ENCODE peak calls at places on chromosomes 12 and 14, in four cellular contexts. O is naive thymus-derived CD4-positive, alpha-beta T cell; X is GM04504; I is HT-29. V is an unnamed sample.

GRCh38 chr14:54785111-54785777 is 117.4 kb downstream of the GCH1 start:
- DNase-seq in I (no peak), O (no peak), X (no peak), V (no peak)

GRCh38 chr14:61332658-61333029 is 11.3 kb downstream of the PRKCH start:
- DNase-seq in O (no peak), I (no peak), X (no peak), V (no peak)

GRCh38 chr14:105497671-105498429 is 6.8 kb downstream of the TEDC1 start:
- DNase-seq in I (no peak), X (no peak), O (no peak), V (no peak)

GRCh38 chr14:52923902-52924575 is 26.8 kb downstream of the FERMT2 start:
- DNase-seq in I (peak), X (no peak), O (no peak), V (no peak)

GRCh38 chr14:101962503-101962874 is 1.9 kb upstream of the DYNC1H1 start:
- DNase-seq in I (peak), O (no peak), X (peak), V (no peak)

GRCh38 chr12:1083888-1084262 is 92.9 kb downstream of the ERC1 start:
- DNase-seq in X (peak), I (peak), O (no peak), V (no peak)

GRCh38 chr12:1993341-1993740 is 10.9 kb downstream of the DCP1B start:
- DNase-seq in O (no peak), X (peak), I (no peak), V (no peak)

GRCh38 chr12:116551952-116552749 is 7.0 kb upstream of the MAP1LC3B2 start:
- DNase-seq in O (no peak), I (no peak), X (peak), V (peak)

GRCh38 chr12:106692896-106693295 is 81.6 kb upstream of the RIC8B start:
- DNase-seq in X (no peak), I (no peak), O (no peak), V (no peak)

GRCh38 chr14:44700184-44700583 is 193.1 kb upstream of the FSCB start:
- DNase-seq in X (no peak), I (no peak), O (no peak), V (no peak)